ENCODE peak calls at places on chromosomes 5 and 9, in eight cellular contexts. E, W, P, T, L, I, O and D are unnamed samples.

GRCh38 chr9:126420643-126421564 is 94.3 kb downstream of the MVB12B start:
- DNase-seq in E (no peak), W (no peak), P (no peak), T (no peak), L (no peak), I (no peak), O (no peak), D (no peak)

GRCh38 chr5:84603557-84604185 is 219.0 kb upstream of the EDIL3 start:
- DNase-seq in E (no peak), W (no peak), P (peak), T (no peak), L (no peak), I (no peak), O (no peak), D (peak)

GRCh38 chr9:82613516-82613915 is 449.4 kb downstream of the RASEF start:
- DNase-seq in E (no peak), W (no peak), P (no peak), T (no peak), L (no peak), I (no peak), O (no peak), D (no peak)

GRCh38 chr9:34190996-34191892 is 12.4 kb downstream of the UBAP1 start:
- DNase-seq in E (no peak), W (no peak), P (no peak), T (no peak), L (no peak), I (no peak), O (no peak), D (no peak)

GRCh38 chr9:88303785-88304495 is 84.3 kb upstream of the SPIN1 start:
- DNase-seq in E (no peak), W (peak), P (no peak), T (no peak), L (no peak), I (no peak), O (no peak), D (no peak)

GRCh38 chr9:86909388-86909787 is 37.9 kb downstream of the GAS1 start:
- DNase-seq in E (no peak), W (no peak), P (no peak), T (no peak), L (no peak), I (no peak), O (no peak), D (no peak)

GRCh38 chr5:1335540-1336095 is 9.3 kb downstream of the CLPTM1L start:
- DNase-seq in E (no peak), W (no peak), P (no peak), T (no peak), L (no peak), I (no peak), O (no peak), D (no peak)

GRCh38 chr5:10977011-10977410 is 216.0 kb upstream of the DAP start:
- DNase-seq in E (no peak), W (no peak), P (no peak), T (no peak), L (no peak), I (no peak), O (no peak), D (no peak)

GRCh38 chr5:125526940-125527339 is 780.5 kb upstream of the ZNF608 start:
- DNase-seq in E (no peak), W (no peak), P (peak), T (no peak), L (no peak), I (no peak), O (no peak), D (no peak)

GRCh38 chr9:110650261-110650660 is 18.3 kb upstream of the MUSK start:
- DNase-seq in E (no peak), W (no peak), P (no peak), T (no peak), L (no peak), I (no peak), O (no peak), D (no peak)

GRCh38 chr5:79069488-79070001 is at the start of the genes BHMT2 and DMGDH:
- DNase-seq in E (no peak), W (no peak), P (peak), T (no peak), L (no peak), I (peak), O (peak), D (peak)

GRCh38 chr5:140321796-140322195 is 18.9 kb upstream of the PFDN1 start:
- DNase-seq in E (no peak), W (no peak), P (peak), T (peak), L (no peak), I (no peak), O (no peak), D (peak)